ENCODE peak calls at places on chromosome 6, in five cellular contexts. Y is body of pancreas, M is HCT116, X is uterus, I is A549. A is an unnamed sample.

GRCh38 chr6:108561742-108562502 is 1.2 kb downstream of the FOXO3 start:
- DNase-seq in Y (peak; percentile 37), M (no peak), X (no peak), I (no peak), A (peak; percentile 61)

GRCh38 chr6:130602151-130602770 is 224.9 kb upstream of the SMLR1 start:
- DNase-seq in Y (no peak), M (peak; percentile 94), X (peak; percentile 46), I (peak; percentile 3), A (no peak)

GRCh38 chr6:146910611-146911010 is 293.6 kb upstream of the STXBP5 start:
- DNase-seq in Y (no peak), M (no peak), X (no peak), I (no peak), A (no peak)

GRCh38 chr6:112030965-112031660 is 22.8 kb upstream of the CCN6 start:
- DNase-seq in Y (no peak), M (no peak), X (no peak), I (no peak), A (no peak)

GRCh38 chr6:168919455-168920179 is 334.0 kb downstream of the THBS2 start:
- DNase-seq in Y (no peak), M (no peak), X (no peak), I (no peak), A (no peak)

GRCh38 chr6:160791459-160791858 is 89.4 kb downstream of the PLG start:
- DNase-seq in Y (no peak), M (peak; percentile 35), X (no peak), I (no peak), A (no peak)

GRCh38 chr6:159595173-159595572 is 97.9 kb downstream of the SOD2 start:
- DNase-seq in Y (no peak), M (peak; percentile 45), X (no peak), I (peak; percentile 5), A (no peak)

GRCh38 chr6:104596091-104596490 is 263.6 kb downstream of the HACE1 start:
- DNase-seq in Y (no peak), M (no peak), X (no peak), I (no peak), A (no peak)

GRCh38 chr6:86937219-86938079 is at the start of gene HTR1E:
- DNase-seq in Y (peak; percentile 82), M (peak; percentile 4), X (peak; percentile 39), I (peak; percentile 15), A (peak; percentile 43)

GRCh38 chr6:142761756-142762155 is 183.2 kb downstream of the HIVEP2 start:
- DNase-seq in Y (no peak), M (no peak), X (no peak), I (no peak), A (no peak)

GRCh38 chr6:139423970-139424667 is 49.7 kb upstream of the CITED2 start:
- DNase-seq in Y (no peak), M (no peak), X (no peak), I (no peak), A (peak; percentile 76)

GRCh38 chr6:139425780-139426179 is 51.3 kb upstream of the CITED2 start:
- DNase-seq in Y (no peak), M (no peak), X (no peak), I (no peak), A (no peak)

GRCh38 chr6:139429559-139430150 is 55.2 kb upstream of the CITED2 start:
- DNase-seq in Y (no peak), M (no peak), X (no peak), I (no peak), A (no peak)

GRCh38 chr6:139427199-139427598 is 52.8 kb upstream of the CITED2 start:
- DNase-seq in Y (no peak), M (no peak), X (no peak), I (no peak), A (no peak)

GRCh38 chr6:139426795-139427194 is 52.3 kb upstream of the CITED2 start:
- DNase-seq in Y (no peak), M (no peak), X (no peak), I (no peak), A (no peak)
- TF ChIP-seq POLR2A in Y (no peak), M (no peak), X (no peak), I (no peak), A (no peak)

DNA sequence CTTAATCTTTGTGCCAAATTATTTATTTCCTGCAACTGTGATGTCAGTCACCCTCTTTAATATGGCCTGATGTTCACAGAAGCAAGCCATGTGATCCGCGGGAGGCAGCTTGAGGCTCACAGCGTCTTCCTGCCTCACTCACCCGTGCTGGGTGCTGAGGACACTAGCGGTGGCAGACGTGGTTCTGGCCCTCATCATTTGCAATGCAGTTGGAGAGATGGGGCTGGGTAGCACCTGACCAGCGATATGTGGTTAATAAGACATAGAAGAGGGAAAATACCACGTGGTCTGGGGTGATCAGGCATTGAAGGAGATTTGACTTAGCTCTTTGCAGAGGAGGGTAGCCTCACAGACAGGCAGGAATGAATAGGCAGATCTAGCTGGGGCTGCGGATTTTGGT is 264.7 kb downstream of the TMEM242 start:
- DNase-seq in Y (no peak), M (no peak), X (no peak), I (no peak), A (no peak)
- TF ChIP-seq POLR2A in Y (no peak), M (no peak), X (no peak), I (no peak), A (no peak)

GRCh38 chr6:31655349-31656237 is at the start of gene APOM:
- DNase-seq in Y (no peak), M (no peak), X (no peak), I (no peak), A (no peak)

GRCh38 chr6:31657406-31658157 is 1.9 kb downstream of the APOM start:
- DNase-seq in Y (no peak), M (no peak), X (no peak), I (no peak), A (peak; percentile 60)

GRCh38 chr6:31651602-31652191 is 764 bp downstream of the BAG6 start:
- DNase-seq in Y (peak; percentile 69), M (peak; percentile 55), X (no peak), I (peak; percentile 58), A (peak; percentile 88)

GRCh38 chr6:31654574-31655348 is 933 bp upstream of the APOM start:
- DNase-seq in Y (no peak), M (no peak), X (no peak), I (no peak), A (no peak)

DNA sequence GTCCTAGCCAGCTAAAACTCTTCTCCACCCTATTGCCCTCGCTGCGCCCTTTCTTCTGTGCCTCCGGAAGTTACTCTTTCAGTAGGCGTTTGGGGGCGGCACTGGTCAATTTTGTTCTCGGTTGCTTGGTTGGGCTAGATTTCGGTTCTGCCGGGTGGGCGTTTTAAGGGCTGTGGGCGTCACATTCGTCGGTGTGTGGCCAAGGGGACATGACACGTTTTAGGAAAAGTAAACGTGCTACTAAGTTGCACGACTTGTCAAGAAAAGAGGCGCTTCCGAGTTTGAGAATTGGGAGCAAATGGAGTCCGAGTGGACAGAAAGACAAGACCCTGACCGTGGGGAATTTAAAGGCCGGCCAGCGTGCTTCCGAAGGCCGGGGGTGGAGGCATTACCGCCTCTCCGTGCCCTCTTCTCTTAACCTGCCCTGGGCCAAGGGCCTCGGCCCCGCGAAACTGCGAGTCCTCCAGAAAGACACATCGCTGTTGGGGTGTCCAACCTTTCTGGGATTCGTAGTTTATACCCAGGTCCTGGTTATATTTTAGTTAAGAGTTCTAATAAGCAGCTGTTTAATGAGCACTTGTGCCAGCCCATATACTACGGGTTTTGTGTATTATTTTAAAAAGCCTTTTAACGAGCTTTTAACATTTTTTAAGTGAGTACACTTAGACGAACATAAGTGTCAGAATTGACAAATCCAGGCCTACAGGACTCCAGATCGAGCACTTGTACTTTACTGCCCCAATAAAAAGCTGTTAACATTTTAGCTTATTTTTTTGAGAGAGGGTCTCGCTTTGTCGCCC is 664 bp upstream of the BAG6 start:
- DNase-seq in Y (peak; percentile 90), M (no peak), X (peak; percentile 92), I (peak; percentile 87), A (peak; percentile 98)
- TF ChIP-seq POLR2A in Y (peak; percentile 11), M (peak; percentile 68), X (no peak), I (no peak), A (peak; percentile 52)

GRCh38 chr6:7262746-7263335 is 50.2 kb downstream of the SSR1 start:
- DNase-seq in Y (no peak), M (no peak), X (no peak), I (no peak), A (no peak)

GRCh38 chr6:7262037-7262461 is 51.0 kb downstream of the SSR1 start:
- DNase-seq in Y (peak; percentile 44), M (no peak), X (no peak), I (peak; percentile 9), A (peak; percentile 47)

GRCh38 chr6:7264041-7264440 is 49.0 kb downstream of the SSR1 start:
- DNase-seq in Y (no peak), M (no peak), X (no peak), I (no peak), A (no peak)

GRCh38 chr6:7260291-7261029 is 52.5 kb downstream of the SSR1 start:
- DNase-seq in Y (no peak), M (no peak), X (no peak), I (no peak), A (no peak)

DNA sequence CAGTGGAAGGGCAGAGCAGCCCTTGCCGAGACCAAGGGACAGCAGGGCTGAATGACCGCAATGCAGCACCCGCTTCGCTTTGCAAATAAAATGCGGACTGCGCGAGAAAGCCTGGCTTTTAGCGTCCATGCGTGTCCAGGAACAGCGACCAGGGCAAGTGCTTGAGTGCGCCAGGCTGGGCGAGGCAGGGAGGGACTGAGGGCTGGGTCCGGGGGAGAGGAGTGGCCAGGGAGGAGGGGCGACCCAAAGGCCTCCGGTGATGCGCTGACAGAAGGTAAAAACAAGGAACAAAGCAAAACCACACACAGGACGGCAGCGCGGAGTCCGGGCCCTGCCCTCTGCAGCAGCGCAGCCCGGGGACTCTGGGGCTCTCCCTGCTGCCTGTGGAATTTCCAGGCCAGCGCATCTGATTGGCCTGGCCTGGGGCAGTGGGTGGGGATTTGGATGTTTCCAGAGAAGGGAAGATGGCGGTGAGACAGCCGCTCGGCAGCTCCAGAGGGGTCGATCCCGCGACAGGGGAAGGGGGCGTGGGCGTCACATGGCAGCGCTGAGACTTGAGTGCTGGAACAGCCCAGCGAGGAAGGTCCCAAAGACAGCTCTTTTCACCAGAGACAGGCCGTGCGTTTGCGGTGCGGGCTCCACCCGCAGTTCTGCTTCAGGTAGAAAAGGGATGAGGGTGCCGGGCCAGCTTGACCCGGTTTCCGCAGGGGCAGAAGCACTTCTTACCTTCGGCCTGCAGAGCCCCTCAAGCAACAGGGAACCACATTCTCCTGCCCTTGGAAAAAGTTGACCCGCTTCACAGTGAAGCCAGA is 51.8 kb downstream of the SSR1 start:
- DNase-seq in Y (peak; percentile 89), M (peak; percentile 65), X (peak; percentile 71), I (peak; percentile 95), A (peak; percentile 75)
- TF ChIP-seq POLR2A in Y (peak; percentile 78), M (peak; percentile 65), X (peak; percentile 59), I (peak; percentile 67), A (peak; percentile 55)

DNA sequence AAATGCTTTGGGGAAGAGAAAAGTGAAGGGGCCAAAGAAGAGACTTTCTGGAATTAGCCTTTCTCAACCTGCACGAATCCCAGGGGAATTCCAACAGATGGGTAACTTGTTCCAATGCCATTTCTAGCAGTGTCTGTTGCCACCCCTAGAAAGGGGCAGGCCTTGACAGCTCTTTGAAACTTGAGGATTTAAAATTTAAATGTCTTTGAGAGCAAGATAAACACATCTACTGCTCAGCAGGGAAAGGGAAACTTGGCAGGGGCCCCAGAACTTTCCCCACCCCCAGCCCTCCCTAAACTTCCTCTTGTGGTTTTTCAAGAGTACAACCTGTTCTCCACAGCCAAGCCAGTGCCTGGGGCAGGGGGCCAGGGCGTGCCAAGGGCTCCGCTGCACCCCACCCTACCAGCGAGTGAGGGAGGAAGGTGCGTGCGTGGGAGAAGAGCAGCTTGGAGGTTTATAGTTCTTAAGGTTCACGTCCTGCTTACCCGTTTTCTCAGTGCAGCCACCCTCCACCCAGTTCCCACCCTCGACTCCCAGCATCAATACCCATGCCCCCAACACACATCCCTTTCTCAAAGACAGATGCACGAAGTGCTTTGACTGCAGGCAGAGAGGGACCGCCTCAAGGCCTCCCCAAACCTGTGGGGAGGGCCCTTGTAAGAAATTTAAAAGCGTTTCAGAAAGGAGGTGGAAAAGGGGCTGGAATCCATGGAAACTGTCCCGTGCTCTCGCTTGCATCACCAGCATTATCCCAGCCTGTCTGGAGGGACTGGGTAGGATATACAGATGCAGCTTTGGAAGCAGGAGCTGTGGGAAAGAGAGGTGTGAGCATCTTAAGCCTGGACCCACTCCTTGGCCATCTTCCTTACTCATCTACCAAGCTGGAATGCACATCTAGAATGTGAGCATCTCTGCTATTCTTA is 4.5 kb upstream of the TAF8 start:
- DNase-seq in Y (peak; percentile 96), M (peak; percentile 33), X (peak; percentile 94), I (no peak), A (peak; percentile 84)
- TF ChIP-seq POLR2A in Y (no peak), M (no peak), X (no peak), I (no peak), A (peak; percentile 66)

A was measured in erythroblast.